ENCODE peak calls at places on chromosomes 3 and 15, in five cellular contexts. C is GM12864, T is cardiac muscle cell, H is left ventricle myocardium inferior, R is fibroblast of lung. D is an unnamed sample.

GRCh38 chr3:31908391-31909097 is 72.5 kb downstream of the OSBPL10 start:
- DNase-seq in C (no peak), T (no peak), H (no peak), R (peak), D (no peak)

GRCh38 chr15:96047255-96047931 is 283.1 kb upstream of the NR2F2 start:
- DNase-seq in C (no peak), T (peak), H (no peak), R (peak), D (no peak)

GRCh38 chr15:69386284-69386683 is 27.9 kb upstream of the KIF23 start:
- DNase-seq in C (no peak), T (no peak), H (no peak), R (no peak), D (no peak)

GRCh38 chr3:169091196-169091595 is 572.3 kb downstream of the MECOM start:
- DNase-seq in C (no peak), T (no peak), H (no peak), R (peak), D (no peak)

GRCh38 chr3:19420159-19420558 is 271.8 kb downstream of the KCNH8 start:
- DNase-seq in C (no peak), T (no peak), H (no peak), R (no peak), D (no peak)

GRCh38 chr3:12444582-12445468 is 39.5 kb upstream of the TSEN2 start:
- DNase-seq in C (no peak), T (peak), H (no peak), R (peak), D (no peak)

GRCh38 chr3:187263270-187263669 is 28.3 kb downstream of the MASP1 start:
- DNase-seq in C (no peak), T (no peak), H (no peak), R (peak), D (no peak)

GRCh38 chr3:129599607-129600006 is 6.9 kb downstream of the PLXND1 start:
- DNase-seq in C (no peak), T (no peak), H (peak), R (peak), D (no peak)

GRCh38 chr15:73873889-73874511 is 636 bp downstream of the TBC1D21 start:
- DNase-seq in C (peak), T (peak), H (no peak), R (peak), D (no peak)

GRCh38 chr15:97026781-97027180 is 696.3 kb downstream of the NR2F2 start:
- DNase-seq in C (no peak), T (no peak), H (no peak), R (peak), D (no peak)

GRCh38 chr3:59809750-59810444 is 760.1 kb upstream of the CFAP20DC start:
- DNase-seq in C (no peak), T (no peak), H (no peak), R (peak), D (no peak)

GRCh38 chr15:95105229-95105628 is 873.9 kb downstream of the MCTP2 start:
- DNase-seq in C (no peak), T (no peak), H (no peak), R (peak), D (no peak)

GRCh38 chr3:129519449-129519848 is 9.0 kb upstream of the RHO start:
- DNase-seq in C (no peak), T (no peak), H (no peak), R (no peak), D (no peak)

GRCh38 chr15:31294067-31294466 is 32.6 kb upstream of the KLF13 start:
- DNase-seq in C (no peak), T (no peak), H (no peak), R (no peak), D (no peak)

GRCh38 chr3:6099458-6100137 is 761.3 kb upstream of the GRM7 start:
- DNase-seq in C (no peak), T (no peak), H (no peak), R (no peak), D (peak)

GRCh38 chr15:45157974-45158373 is 28.2 kb downstream of the DUOX1 start:
- DNase-seq in C (no peak), T (no peak), H (no peak), R (peak), D (no peak)

GRCh38 chr15:70096215-70096974 is 1.3 kb downstream of the TLE3 start:
- DNase-seq in C (no peak), T (peak), H (no peak), R (peak), D (peak)

GRCh38 chr15:70741107-70741511 is 22.2 kb downstream of the UACA start:
- DNase-seq in C (no peak), T (peak), H (peak), R (peak), D (peak)

GRCh38 chr3:16864610-16865313 is 20.0 kb upstream of the PLCL2 start:
- DNase-seq in C (no peak), T (no peak), H (no peak), R (peak), D (no peak)

GRCh38 chr3:31687020-31687802 is 154.5 kb downstream of the STT3B start:
- DNase-seq in C (no peak), T (no peak), H (no peak), R (no peak), D (no peak)

GRCh38 chr3:165389653-165390052 is 193.5 kb upstream of the SLITRK3 start:
- DNase-seq in C (no peak), T (no peak), H (no peak), R (no peak), D (no peak)

GRCh38 chr15:67542192-67542461 is 376 bp upstream of the MAP2K5 start:
- DNase-seq in C (no peak), T (no peak), H (no peak), R (no peak), D (no peak)

GRCh38 chr3:38756892-38757291 is 59.1 kb downstream of the SCN10A start:
- DNase-seq in C (no peak), T (no peak), H (no peak), R (no peak), D (no peak)

GRCh38 chr3:53464424-53464823 is 30.0 kb upstream of the CACNA1D start:
- DNase-seq in C (no peak), T (no peak), H (no peak), R (peak), D (no peak)

GRCh38 chr3:112417696-112418318 is 81.5 kb downstream of the BTLA start:
- DNase-seq in C (no peak), T (no peak), H (no peak), R (no peak), D (no peak)

GRCh38 chr3:133455281-133455680 is 55.4 kb downstream of the BFSP2 start:
- DNase-seq in C (no peak), T (no peak), H (no peak), R (no peak), D (no peak)

GRCh38 chr3:190012314-190012782 is 108.3 kb downstream of the P3H2 start:
- DNase-seq in C (no peak), T (no peak), H (no peak), R (peak), D (no peak)

GRCh38 chr3:11603628-11604027 is 40.1 kb downstream of the VGLL4 start:
- DNase-seq in C (no peak), T (no peak), H (no peak), R (peak), D (no peak)

GRCh38 chr15:59111267-59111666 is 6.3 kb downstream of the CCNB2 start:
- DNase-seq in C (no peak), T (no peak), H (no peak), R (no peak), D (no peak)

GRCh38 chr3:110881069-110881468 is 190.5 kb upstream of the NECTIN3 start:
- DNase-seq in C (no peak), T (peak), H (peak), R (peak), D (no peak)

GRCh38 chr3:185739264-185739701 is 85.6 kb downstream of the IGF2BP2 start:
- DNase-seq in C (no peak), T (no peak), H (no peak), R (no peak), D (no peak)

GRCh38 chr15:98599911-98600685 is 48.2 kb upstream of the IGF1R start:
- DNase-seq in C (peak), T (no peak), H (no peak), R (peak), D (peak)

GRCh38 chr3:52695798-52696649 is 9.6 kb downstream of the GLT8D1 start:
- DNase-seq in C (no peak), T (no peak), H (no peak), R (no peak), D (no peak)

GRCh38 chr3:40088527-40089170 is 220.9 kb upstream of the EIF1B start:
- DNase-seq in C (no peak), T (no peak), H (no peak), R (no peak), D (no peak)

GRCh38 chr15:70447927-70448698 is 315.2 kb downstream of the UACA start:
- DNase-seq in C (no peak), T (peak), H (peak), R (peak), D (peak)

GRCh38 chr3:187942658-187943241 is 197.5 kb upstream of the BCL6 start:
- DNase-seq in C (no peak), T (no peak), H (no peak), R (no peak), D (no peak)

GRCh38 chr3:195104340-195104739 is 166.6 kb downstream of the XXYLT1 start:
- DNase-seq in C (no peak), T (no peak), H (no peak), R (no peak), D (peak)

GRCh38 chr3:195105389-195105788 is 165.6 kb downstream of the XXYLT1 start:
- DNase-seq in C (no peak), T (no peak), H (no peak), R (no peak), D (no peak)

GRCh38 chr3:195107593-195107992 is 163.4 kb downstream of the XXYLT1 start:
- DNase-seq in C (no peak), T (no peak), H (no peak), R (no peak), D (no peak)

GRCh38 chr3:195106418-195106906 is 164.5 kb downstream of the XXYLT1 start:
- DNase-seq in C (no peak), T (peak), H (peak), R (peak), D (peak)

GRCh38 chr3:195105841-195106417 is 165.0 kb downstream of the XXYLT1 start:
- DNase-seq in C (no peak), T (no peak), H (no peak), R (no peak), D (no peak)
- H3K4me3 ChIP-seq in C (no peak), T (no peak), H (peak), R (no peak), D (no peak)

GRCh38 chr15:38768970-38769369 is 204.4 kb upstream of the RASGRP1 start:
- DNase-seq in C (no peak), T (peak), H (no peak), R (peak), D (no peak)
- TF ChIP-seq CTCF in C (peak), T (peak), H (peak), R (peak), D (no peak)

GRCh38 chr3:147390589-147391569 is 15.5 kb downstream of the ZIC4 start:
- DNase-seq in C (no peak), T (no peak), H (no peak), R (no peak), D (peak)

GRCh38 chr3:147387550-147388394 is 18.6 kb downstream of the ZIC4 start:
- DNase-seq in C (no peak), T (no peak), H (no peak), R (no peak), D (no peak)

GRCh38 chr3:147391726-147392082 is 14.6 kb downstream of the ZIC4 start:
- DNase-seq in C (no peak), T (no peak), H (no peak), R (no peak), D (no peak)

GRCh38 chr3:147389265-147390175 is 16.8 kb downstream of the ZIC4 start:
- DNase-seq in C (no peak), T (no peak), H (no peak), R (no peak), D (no peak)

GRCh38 chr3:147388395-147389264 is 17.7 kb downstream of the ZIC4 start:
- DNase-seq in C (no peak), T (no peak), H (no peak), R (no peak), D (no peak)
- H3K4me3 ChIP-seq in C (no peak), T (no peak), H (no peak), R (no peak), D (no peak)

DNA sequence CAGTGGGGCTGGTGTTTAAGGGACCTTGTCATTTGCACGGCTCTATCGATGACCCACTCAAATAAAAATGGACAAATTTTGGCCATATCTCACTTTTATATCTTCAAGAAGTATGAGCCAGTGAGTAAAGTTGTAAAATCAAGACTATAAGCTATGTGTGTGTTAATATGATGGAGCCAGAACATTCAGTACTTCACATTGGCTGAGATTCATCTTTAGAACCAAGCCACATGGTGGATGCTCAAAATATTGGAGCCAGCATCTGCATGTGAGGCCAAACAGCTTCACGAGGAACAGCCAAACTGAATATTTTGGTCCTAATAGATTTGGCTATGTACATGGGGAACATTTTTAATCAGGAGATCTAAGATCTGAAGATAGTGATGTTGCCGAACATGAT is 1089.7 kb downstream of the TUSC7 start:
- DNase-seq in C (no peak), T (no peak), H (no peak), R (no peak), D (no peak)
- TF ChIP-seq CTCF in C (no peak), T (no peak), H (no peak), R (no peak), D (no peak)

DNA sequence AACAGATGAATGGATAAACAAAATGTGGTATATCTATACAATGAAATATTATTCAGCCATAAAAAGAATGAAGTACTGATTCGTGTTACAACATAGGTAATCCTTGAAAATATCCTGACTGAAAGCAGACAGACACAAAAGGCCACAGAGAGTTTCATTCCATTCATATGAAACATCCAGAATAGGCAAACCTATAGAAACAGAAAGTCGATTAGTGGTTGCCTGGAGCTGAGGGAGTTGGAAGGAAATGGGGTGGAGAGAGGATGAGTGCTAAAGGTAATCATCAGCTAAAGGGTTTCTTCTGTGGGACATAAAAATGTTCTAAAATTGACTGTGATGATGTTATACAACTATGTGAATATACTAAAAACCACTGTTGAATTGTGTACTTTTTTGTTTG is 22.9 kb downstream of the FOXP1 start:
- DNase-seq in C (no peak), T (no peak), H (no peak), R (peak), D (no peak)
- H3K4me3 ChIP-seq in C (no peak), T (no peak), H (no peak), R (no peak), D (no peak)

DNA sequence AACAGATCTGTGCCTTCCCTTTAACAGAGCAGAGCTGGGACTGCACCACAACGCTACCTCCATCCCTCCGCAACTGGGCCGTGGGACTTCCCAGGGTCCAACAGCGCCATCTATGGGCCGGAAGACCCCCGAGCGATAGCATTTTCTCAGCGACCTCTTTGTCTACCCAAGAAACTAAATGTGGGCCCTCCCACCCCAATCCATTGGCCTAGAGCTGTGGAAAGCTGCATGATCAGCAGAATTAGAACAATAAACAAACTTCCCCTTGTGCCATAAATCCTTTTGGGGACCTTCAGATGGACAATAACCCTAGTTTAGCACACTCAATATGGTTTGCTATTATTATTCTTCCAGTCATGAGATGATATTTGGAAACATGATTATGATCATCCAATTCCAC is 74.8 kb upstream of the NTRK3 start:
- DNase-seq in C (no peak), T (peak), H (no peak), R (peak), D (no peak)
- TF ChIP-seq CTCF in C (peak), T (peak), H (peak), R (peak), D (no peak)

DNA sequence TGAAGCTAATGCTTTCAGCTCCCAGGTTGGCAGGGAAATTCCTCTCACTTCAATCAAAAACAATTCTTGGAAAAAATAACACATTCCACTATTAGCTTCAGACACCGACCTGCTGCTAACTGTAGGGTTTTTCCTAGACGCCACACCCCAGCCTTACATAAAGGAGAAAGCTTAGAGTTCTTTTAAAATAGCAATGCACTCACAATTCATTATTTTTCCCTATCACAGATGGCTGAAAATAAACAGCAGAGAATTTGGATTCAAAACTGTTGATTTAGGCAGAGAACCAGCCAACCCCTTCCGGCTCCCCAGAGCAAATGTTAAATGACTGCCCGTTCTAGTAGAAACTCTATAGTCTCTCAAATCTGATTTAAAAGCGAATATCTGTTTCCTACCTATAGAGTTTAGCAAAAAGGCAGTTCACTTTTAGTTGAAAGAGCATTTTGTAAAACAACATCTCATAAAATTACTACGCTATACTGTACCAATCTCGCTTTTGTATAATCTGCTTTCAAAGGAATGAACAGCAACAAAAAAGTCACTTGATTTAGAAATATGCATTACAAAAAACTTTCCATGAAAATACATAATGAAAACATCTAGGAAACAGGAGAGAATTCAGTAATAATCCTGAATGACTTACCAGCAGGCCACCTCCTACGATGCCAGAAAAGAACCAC is 581 bp downstream of the TM4SF1 start:
- DNase-seq in C (no peak), T (no peak), H (no peak), R (peak), D (no peak)
- H3K4me3 ChIP-seq in C (no peak), T (no peak), H (peak), R (peak), D (peak)

D was measured in left lung.